ENCODE peak calls at places on chromosomes 3 and 15, in six cellular contexts. One of them, this sample, is unnamed.

GRCh38 chr3:42936157-42936981 is 30.4 kb downstream of the ZNF662 start:
- DNase-seq in Panc1: no peak
- DNase-seq in HFF-Myc: no peak
- DNase-seq in breast epithelium: no peak
- DNase-seq in body of pancreas: peak; percentile 59
- DNase-seq in CD8-positive, alpha-beta T cell: no peak
- DNase-seq in this sample: no peak

GRCh38 chr3:155101398-155101797 is 21.3 kb downstream of the MME start:
- DNase-seq in Panc1: no peak
- DNase-seq in HFF-Myc: peak; percentile 56
- DNase-seq in breast epithelium: no peak
- DNase-seq in body of pancreas: no peak
- DNase-seq in CD8-positive, alpha-beta T cell: no peak
- DNase-seq in this sample: no peak

GRCh38 chr15:71226536-71227455 is 111.5 kb downstream of the THSD4 start:
- DNase-seq in Panc1: no peak
- DNase-seq in HFF-Myc: no peak
- DNase-seq in breast epithelium: no peak
- DNase-seq in body of pancreas: no peak
- DNase-seq in CD8-positive, alpha-beta T cell: no peak
- DNase-seq in this sample: no peak

GRCh38 chr15:60212536-60212935 is 185.2 kb downstream of the ANXA2 start:
- DNase-seq in Panc1: no peak
- DNase-seq in HFF-Myc: peak; percentile 5
- DNase-seq in breast epithelium: no peak
- DNase-seq in body of pancreas: no peak
- DNase-seq in CD8-positive, alpha-beta T cell: no peak
- DNase-seq in this sample: no peak

GRCh38 chr3:41808152-41808551 is 153.8 kb downstream of the ULK4 start:
- DNase-seq in Panc1: no peak
- DNase-seq in HFF-Myc: peak; percentile 26
- DNase-seq in breast epithelium: no peak
- DNase-seq in body of pancreas: no peak
- DNase-seq in CD8-positive, alpha-beta T cell: no peak
- DNase-seq in this sample: peak; percentile 32

GRCh38 chr3:46861996-46862688 is 1.1 kb downstream of the MYL3 start:
- DNase-seq in Panc1: no peak
- DNase-seq in HFF-Myc: no peak
- DNase-seq in breast epithelium: peak; percentile 31
- DNase-seq in body of pancreas: no peak
- DNase-seq in CD8-positive, alpha-beta T cell: no peak
- DNase-seq in this sample: no peak

GRCh38 chr3:42036483-42036823 is 54.7 kb upstream of the TRAK1 start:
- DNase-seq in Panc1: peak; percentile 86
- DNase-seq in HFF-Myc: peak; percentile 56
- DNase-seq in breast epithelium: no peak
- DNase-seq in body of pancreas: peak; percentile 30
- DNase-seq in CD8-positive, alpha-beta T cell: no peak
- DNase-seq in this sample: peak; percentile 99

GRCh38 chr3:161347726-161348125 is 23.6 kb downstream of the SPTSSB start:
- DNase-seq in Panc1: no peak
- DNase-seq in HFF-Myc: peak; percentile 6
- DNase-seq in breast epithelium: no peak
- DNase-seq in body of pancreas: no peak
- DNase-seq in CD8-positive, alpha-beta T cell: no peak
- DNase-seq in this sample: no peak

GRCh38 chr3:32950516-32950915 is 928 bp upstream of the CCR4 start:
- DNase-seq in Panc1: no peak
- DNase-seq in HFF-Myc: no peak
- DNase-seq in breast epithelium: no peak
- DNase-seq in body of pancreas: no peak
- DNase-seq in CD8-positive, alpha-beta T cell: no peak
- DNase-seq in this sample: no peak

GRCh38 chr3:122382888-122383666 is at the start of gene MIX23:
- DNase-seq in Panc1: peak; percentile 74
- DNase-seq in HFF-Myc: peak; percentile 64
- DNase-seq in breast epithelium: peak; percentile 85
- DNase-seq in body of pancreas: peak; percentile 88
- DNase-seq in CD8-positive, alpha-beta T cell: peak; percentile 82
- DNase-seq in this sample: no peak

GRCh38 chr3:172448661-172449467 is 608 bp upstream of the GHSR start:
- DNase-seq in Panc1: no peak
- DNase-seq in HFF-Myc: no peak
- DNase-seq in breast epithelium: no peak
- DNase-seq in body of pancreas: no peak
- DNase-seq in CD8-positive, alpha-beta T cell: no peak
- DNase-seq in this sample: no peak

GRCh38 chr15:24075420-24076089 is 388.4 kb upstream of the NDN start:
- DNase-seq in Panc1: no peak
- DNase-seq in HFF-Myc: no peak
- DNase-seq in breast epithelium: no peak
- DNase-seq in body of pancreas: no peak
- DNase-seq in CD8-positive, alpha-beta T cell: no peak
- DNase-seq in this sample: no peak

GRCh38 chr3:124707667-124708066 is 22.6 kb upstream of the UMPS start:
- DNase-seq in Panc1: no peak
- DNase-seq in HFF-Myc: no peak
- DNase-seq in breast epithelium: no peak
- DNase-seq in body of pancreas: no peak
- DNase-seq in CD8-positive, alpha-beta T cell: no peak
- DNase-seq in this sample: no peak

GRCh38 chr3:20310629-20311028 is 124.6 kb upstream of the SGO1 start:
- DNase-seq in Panc1: no peak
- DNase-seq in HFF-Myc: no peak
- DNase-seq in breast epithelium: no peak
- DNase-seq in body of pancreas: no peak
- DNase-seq in CD8-positive, alpha-beta T cell: no peak
- DNase-seq in this sample: no peak

GRCh38 chr3:30685267-30685667 is 78.9 kb downstream of the TGFBR2 start:
- DNase-seq in Panc1: no peak
- DNase-seq in HFF-Myc: no peak
- DNase-seq in breast epithelium: no peak
- DNase-seq in body of pancreas: no peak
- DNase-seq in CD8-positive, alpha-beta T cell: no peak
- DNase-seq in this sample: no peak

GRCh38 chr15:43493687-43494472 is 924 bp upstream of the TP53BP1 start:
- DNase-seq in Panc1: no peak
- DNase-seq in HFF-Myc: no peak
- DNase-seq in breast epithelium: no peak
- DNase-seq in body of pancreas: no peak
- DNase-seq in CD8-positive, alpha-beta T cell: no peak
- DNase-seq in this sample: no peak

DNA sequence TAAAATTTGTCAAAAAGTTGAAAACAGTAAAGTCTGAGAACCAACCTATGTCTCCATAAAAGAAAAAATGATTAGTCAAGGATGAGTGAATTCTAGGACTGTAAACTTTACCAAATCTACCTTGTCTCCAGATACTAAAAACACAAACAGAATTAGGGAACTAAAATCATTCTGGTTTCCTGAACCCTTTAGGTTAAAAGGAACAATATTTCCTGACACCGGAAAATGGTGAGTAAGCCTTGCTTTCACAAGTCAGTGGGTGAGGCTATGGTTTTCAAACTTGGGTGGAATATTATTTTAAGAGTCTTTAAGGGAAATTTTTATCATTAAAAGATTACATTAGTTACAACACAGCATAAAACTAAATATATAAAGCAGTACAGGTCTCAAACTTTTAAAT is 2.4 kb downstream of the SLC12A6 start:
- DNase-seq in Panc1: no peak
- DNase-seq in HFF-Myc: no peak
- DNase-seq in breast epithelium: no peak
- DNase-seq in body of pancreas: no peak
- DNase-seq in CD8-positive, alpha-beta T cell: no peak
- DNase-seq in this sample: no peak
- H3K4me3 ChIP-seq in Panc1: no peak overlapping the region
- H3K4me3 ChIP-seq in HFF-Myc: no peak overlapping the region
- H3K4me3 ChIP-seq in breast epithelium: no peak overlapping the region
- H3K4me3 ChIP-seq in body of pancreas: no peak overlapping the region
- H3K4me3 ChIP-seq in CD8-positive, alpha-beta T cell: peak overlapping the region; percentile 81
- H3K4me3 ChIP-seq in this sample: peak overlapping the region; percentile 5

GRCh38 chr3:40181182-40181581 is 128.3 kb upstream of the EIF1B start:
- DNase-seq in Panc1: no peak
- DNase-seq in HFF-Myc: no peak
- DNase-seq in breast epithelium: no peak
- DNase-seq in body of pancreas: no peak
- DNase-seq in CD8-positive, alpha-beta T cell: no peak
- DNase-seq in this sample: no peak
- TF ChIP-seq CTCF in Panc1: no peak
- TF ChIP-seq CTCF in HFF-Myc: no peak
- TF ChIP-seq CTCF in breast epithelium: no peak
- TF ChIP-seq CTCF in body of pancreas: no peak
- TF ChIP-seq CTCF in CD8-positive, alpha-beta T cell: no peak
- TF ChIP-seq CTCF in this sample: peak; percentile 18

GRCh38 chr3:39812537-39812936 is 3.1 kb downstream of the MYRIP start:
- DNase-seq in Panc1: no peak
- DNase-seq in HFF-Myc: no peak
- DNase-seq in breast epithelium: no peak
- DNase-seq in body of pancreas: peak; percentile 65
- DNase-seq in CD8-positive, alpha-beta T cell: no peak
- DNase-seq in this sample: no peak

GRCh38 chr3:39809995-39810595 is 686 bp downstream of the MYRIP start:
- DNase-seq in Panc1: no peak
- DNase-seq in HFF-Myc: no peak
- DNase-seq in breast epithelium: no peak
- DNase-seq in body of pancreas: peak; percentile 60
- DNase-seq in CD8-positive, alpha-beta T cell: no peak
- DNase-seq in this sample: no peak

GRCh38 chr3:39809181-39809994 is at the start of gene MYRIP:
- DNase-seq in Panc1: no peak
- DNase-seq in HFF-Myc: no peak
- DNase-seq in breast epithelium: peak; percentile 54
- DNase-seq in body of pancreas: peak; percentile 95
- DNase-seq in CD8-positive, alpha-beta T cell: no peak
- DNase-seq in this sample: no peak

GRCh38 chr3:39811561-39811960 is 2.2 kb downstream of the MYRIP start:
- DNase-seq in Panc1: no peak
- DNase-seq in HFF-Myc: no peak
- DNase-seq in breast epithelium: no peak
- DNase-seq in body of pancreas: no peak
- DNase-seq in CD8-positive, alpha-beta T cell: no peak
- DNase-seq in this sample: no peak

DNA sequence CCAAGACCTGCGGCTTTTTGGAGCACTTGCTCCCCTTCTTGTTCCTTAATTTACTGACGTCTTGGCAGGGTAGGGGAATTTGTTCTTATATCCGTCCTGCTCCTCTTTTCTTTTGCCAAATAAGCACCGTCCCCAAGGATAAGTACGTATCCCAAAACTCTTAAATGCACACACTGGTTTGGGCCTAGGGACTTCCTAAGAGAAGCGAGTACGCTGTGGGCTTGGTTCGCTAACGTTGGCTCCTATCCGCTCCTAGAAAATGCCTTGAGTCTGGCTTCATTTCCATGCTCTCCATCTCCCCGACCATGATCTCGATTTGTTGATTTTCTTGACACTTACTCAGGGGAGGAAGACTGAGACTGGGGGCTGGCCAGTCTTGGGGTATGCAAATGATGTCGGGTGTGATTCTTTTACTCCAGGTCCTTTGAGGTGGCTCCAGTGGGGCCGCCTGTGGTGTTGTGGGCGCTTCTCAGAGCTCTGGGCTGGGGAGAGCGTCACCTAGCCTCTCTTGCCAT is 1.3 kb downstream of the MYRIP start:
- DNase-seq in Panc1: no peak
- DNase-seq in HFF-Myc: no peak
- DNase-seq in breast epithelium: no peak
- DNase-seq in body of pancreas: peak; percentile 11
- DNase-seq in CD8-positive, alpha-beta T cell: no peak
- DNase-seq in this sample: no peak
- H3K4me3 ChIP-seq in Panc1: no peak overlapping the region
- H3K4me3 ChIP-seq in HFF-Myc: no peak overlapping the region
- H3K4me3 ChIP-seq in breast epithelium: peak overlapping the region; percentile 55
- H3K4me3 ChIP-seq in body of pancreas: peak overlapping the region; percentile 78
- H3K4me3 ChIP-seq in CD8-positive, alpha-beta T cell: no peak overlapping the region
- H3K4me3 ChIP-seq in this sample: peak overlapping the region; percentile 67

DNA sequence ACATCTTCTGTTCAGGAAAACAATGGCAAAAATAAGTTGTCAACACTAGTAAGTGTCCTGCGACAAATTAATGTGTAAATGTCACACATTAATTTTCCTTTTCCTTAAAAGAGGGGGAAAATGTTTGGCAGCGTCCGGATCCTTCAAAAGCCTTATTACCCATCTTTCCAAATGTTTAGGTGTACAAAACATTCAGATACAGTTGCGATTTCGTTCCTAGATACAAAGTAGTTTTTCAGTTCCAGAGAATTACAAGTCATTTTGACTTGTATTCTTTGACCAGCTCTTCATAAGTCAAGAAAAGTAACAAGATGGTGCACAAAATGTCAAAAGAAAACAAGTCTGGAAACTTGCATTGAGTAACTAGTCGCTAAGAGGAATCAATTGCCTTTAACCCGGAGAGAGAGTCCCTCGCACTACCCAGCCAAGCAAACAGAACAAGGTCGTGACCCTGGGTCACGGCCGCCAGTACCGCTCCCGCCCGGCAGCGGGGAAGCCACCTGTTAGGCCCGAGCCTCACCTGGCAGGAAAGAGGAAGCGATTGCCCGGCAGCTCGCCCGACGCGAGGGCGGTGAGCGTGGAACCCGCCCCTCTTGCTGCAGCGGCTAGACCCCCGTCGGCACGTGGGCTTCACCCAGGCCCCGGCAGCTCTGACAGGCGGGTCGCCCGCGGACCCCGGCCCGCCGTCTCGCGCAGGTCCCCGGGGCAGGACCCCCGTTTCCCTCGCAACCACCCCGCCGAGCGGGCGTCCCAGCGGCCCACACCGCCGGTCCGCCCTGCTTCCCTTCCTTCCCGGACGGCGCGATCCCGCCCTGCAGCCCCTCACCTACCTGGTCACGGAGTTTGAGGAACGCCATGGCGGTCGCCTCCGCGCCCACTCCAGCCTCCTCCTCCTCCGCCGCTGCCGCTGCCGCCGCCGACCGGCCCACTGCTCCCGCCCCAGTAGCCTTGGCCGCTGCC is 61.0 kb upstream of the ANKRD28 start:
- DNase-seq in Panc1: no peak
- DNase-seq in HFF-Myc: no peak
- DNase-seq in breast epithelium: peak; percentile 63
- DNase-seq in body of pancreas: peak; percentile 84
- DNase-seq in CD8-positive, alpha-beta T cell: peak; percentile 60
- DNase-seq in this sample: no peak
- TF ChIP-seq CTCF in Panc1: no peak
- TF ChIP-seq CTCF in HFF-Myc: no peak
- TF ChIP-seq CTCF in breast epithelium: peak; percentile 6
- TF ChIP-seq CTCF in body of pancreas: peak; percentile 51
- TF ChIP-seq CTCF in CD8-positive, alpha-beta T cell: no peak
- TF ChIP-seq CTCF in this sample: no peak

GRCh38 chr3:194307849-194308248 is 43.3 kb downstream of the CPN2 start:
- DNase-seq in Panc1: no peak
- DNase-seq in HFF-Myc: no peak
- DNase-seq in breast epithelium: no peak
- DNase-seq in body of pancreas: no peak
- DNase-seq in CD8-positive, alpha-beta T cell: no peak
- DNase-seq in this sample: no peak
- H3K4me3 ChIP-seq in Panc1: no peak overlapping the region
- H3K4me3 ChIP-seq in HFF-Myc: no peak overlapping the region
- H3K4me3 ChIP-seq in breast epithelium: no peak overlapping the region
- H3K4me3 ChIP-seq in body of pancreas: no peak overlapping the region
- H3K4me3 ChIP-seq in CD8-positive, alpha-beta T cell: no peak overlapping the region
- H3K4me3 ChIP-seq in this sample: no peak overlapping the region

GRCh38 chr3:139111392-139112229 is 66.9 kb upstream of the PRR23C start:
- DNase-seq in Panc1: peak; percentile 18
- DNase-seq in HFF-Myc: peak; percentile 36
- DNase-seq in breast epithelium: peak; percentile 59
- DNase-seq in body of pancreas: peak; percentile 78
- DNase-seq in CD8-positive, alpha-beta T cell: peak; percentile 52
- DNase-seq in this sample: no peak
- TF ChIP-seq CTCF in Panc1: peak; percentile 94
- TF ChIP-seq CTCF in HFF-Myc: peak; percentile 90
- TF ChIP-seq CTCF in breast epithelium: peak; percentile 15
- TF ChIP-seq CTCF in body of pancreas: peak; percentile 81
- TF ChIP-seq CTCF in CD8-positive, alpha-beta T cell: peak; percentile 58
- TF ChIP-seq CTCF in this sample: peak; percentile 90